ENCODE peak calls at places on chromosomes 6 and 20, in ten cellular contexts. One of them, this sample, is unnamed.
A peak's percentile ranks its signal among the peaks of the same experiment; 100 is the strongest.

GRCh38 chr6:82263916-82264315 is 16.4 kb upstream of the IBTK start:
- DNase-seq in nephron progenitor cell: no peak
- DNase-seq in progenitor cell of endocrine pancreas: no peak
- DNase-seq in GM13977: no peak
- DNase-seq in BE2C: no peak
- DNase-seq in H1: no peak
- DNase-seq in stomach: no peak
- DNase-seq in IMR-90: no peak
- DNase-seq in HL-60: no peak
- DNase-seq in fibroblast of lung: no peak
- DNase-seq in this sample: no peak

GRCh38 chr6:117776441-117776840 is 101.2 kb downstream of the NUS1 start:
- DNase-seq in fibroblast of lung: peak; percentile 16
- DNase-seq in stomach: no peak
- DNase-seq in IMR-90: peak; percentile 1
- DNase-seq in BE2C: no peak
- DNase-seq in H1: no peak
- DNase-seq in HL-60: no peak
- DNase-seq in GM13977: no peak
- DNase-seq in nephron progenitor cell: no peak
- DNase-seq in progenitor cell of endocrine pancreas: no peak
- DNase-seq in this sample: peak; percentile 25

GRCh38 chr6:75223461-75223860 is 17.6 kb upstream of the COL12A1 start:
- DNase-seq in H1: no peak
- DNase-seq in GM13977: no peak
- DNase-seq in nephron progenitor cell: no peak
- DNase-seq in BE2C: no peak
- DNase-seq in fibroblast of lung: peak; percentile 19
- DNase-seq in IMR-90: no peak
- DNase-seq in stomach: no peak
- DNase-seq in HL-60: no peak
- DNase-seq in progenitor cell of endocrine pancreas: no peak
- DNase-seq in this sample: no peak

GRCh38 chr6:5930143-5930770 is 76.5 kb downstream of the NRN1 start:
- DNase-seq in BE2C: no peak
- DNase-seq in fibroblast of lung: no peak
- DNase-seq in HL-60: no peak
- DNase-seq in GM13977: no peak
- DNase-seq in IMR-90: no peak
- DNase-seq in progenitor cell of endocrine pancreas: no peak
- DNase-seq in nephron progenitor cell: no peak
- DNase-seq in stomach: no peak
- DNase-seq in H1: no peak
- DNase-seq in this sample: no peak

GRCh38 chr6:41429506-41430504 is 94.4 kb downstream of the NCR2 start:
- DNase-seq in stomach: no peak
- DNase-seq in BE2C: no peak
- DNase-seq in IMR-90: no peak
- DNase-seq in HL-60: no peak
- DNase-seq in nephron progenitor cell: no peak
- DNase-seq in H1: no peak
- DNase-seq in GM13977: no peak
- DNase-seq in fibroblast of lung: peak; percentile 20
- DNase-seq in progenitor cell of endocrine pancreas: no peak
- DNase-seq in this sample: no peak

GRCh38 chr6:53428886-53429285 is 80.1 kb upstream of the ELOVL5 start:
- DNase-seq in H1: no peak
- DNase-seq in IMR-90: no peak
- DNase-seq in nephron progenitor cell: no peak
- DNase-seq in fibroblast of lung: peak; percentile 30
- DNase-seq in progenitor cell of endocrine pancreas: no peak
- DNase-seq in BE2C: no peak
- DNase-seq in stomach: no peak
- DNase-seq in HL-60: no peak
- DNase-seq in GM13977: no peak
- DNase-seq in this sample: no peak

GRCh38 chr20:32582659-32583580 is 2.2 kb downstream of the NOL4L start:
- DNase-seq in GM13977: peak; percentile 69
- DNase-seq in nephron progenitor cell: peak; percentile 71
- DNase-seq in BE2C: peak; percentile 69
- DNase-seq in progenitor cell of endocrine pancreas: peak; percentile 66
- DNase-seq in fibroblast of lung: peak; percentile 27
- DNase-seq in IMR-90: no peak
- DNase-seq in stomach: no peak
- DNase-seq in HL-60: peak; percentile 35
- DNase-seq in H1: no peak
- DNase-seq in this sample: no peak

GRCh38 chr20:31837896-31838397 is 7.5 kb downstream of the FOXS1 start:
- DNase-seq in IMR-90: peak; percentile 19
- DNase-seq in HL-60: peak; percentile 24
- DNase-seq in BE2C: no peak
- DNase-seq in H1: no peak
- DNase-seq in fibroblast of lung: peak; percentile 58
- DNase-seq in stomach: no peak
- DNase-seq in GM13977: no peak
- DNase-seq in progenitor cell of endocrine pancreas: no peak
- DNase-seq in nephron progenitor cell: no peak
- DNase-seq in this sample: peak; percentile 52

GRCh38 chr20:15296422-15296821 is 959.0 kb upstream of the FLRT3 start:
- DNase-seq in IMR-90: no peak
- DNase-seq in stomach: no peak
- DNase-seq in H1: no peak
- DNase-seq in progenitor cell of endocrine pancreas: no peak
- DNase-seq in GM13977: no peak
- DNase-seq in fibroblast of lung: no peak
- DNase-seq in nephron progenitor cell: no peak
- DNase-seq in BE2C: no peak
- DNase-seq in HL-60: no peak
- DNase-seq in this sample: no peak

DNA sequence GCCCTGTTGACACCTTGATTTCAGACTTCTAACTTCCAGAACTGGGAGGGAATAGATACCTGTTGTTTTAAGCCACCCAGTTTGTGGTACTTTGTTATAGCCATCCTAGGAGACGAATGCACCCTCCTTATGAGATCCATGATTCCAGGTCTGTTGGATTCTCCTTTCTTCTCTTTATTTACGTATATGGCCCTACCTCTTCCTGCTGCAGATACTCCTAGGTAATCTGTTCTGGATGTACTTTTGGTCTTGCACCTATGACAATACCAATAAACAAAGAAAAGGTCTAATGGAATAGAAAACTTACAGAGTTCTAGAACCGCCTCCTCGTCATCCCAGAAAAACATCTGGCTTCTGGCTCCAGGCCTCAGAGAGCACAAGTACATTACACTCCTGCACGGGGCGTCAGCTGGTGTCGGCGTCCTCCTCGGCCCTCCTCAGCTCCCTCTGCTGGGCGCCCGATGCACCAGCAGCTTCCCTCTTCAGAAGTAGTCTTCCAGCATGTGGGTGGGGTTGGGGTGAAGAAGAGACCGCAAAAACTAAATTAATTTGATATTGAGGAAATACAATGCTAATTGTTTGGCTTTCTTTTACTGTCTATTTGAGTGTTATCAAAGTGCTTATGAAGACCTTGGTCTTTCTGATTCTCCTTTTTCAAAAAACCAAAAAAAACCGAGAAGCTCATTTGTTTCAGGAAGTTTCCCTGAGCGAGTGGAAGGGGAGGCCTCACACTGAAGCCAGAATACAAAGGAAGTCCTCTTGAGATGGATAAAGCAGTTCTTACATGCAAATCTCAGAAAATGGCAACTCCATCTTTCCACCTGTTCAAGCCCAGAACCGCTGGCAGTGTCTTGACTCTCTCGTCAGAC is 9.7 kb upstream of the ATXN1 start:
- DNase-seq in GM13977: peak; percentile 63
- DNase-seq in H1: peak; percentile 61
- DNase-seq in HL-60: peak; percentile 69
- DNase-seq in progenitor cell of endocrine pancreas: peak; percentile 59
- DNase-seq in BE2C: peak; percentile 80
- DNase-seq in stomach: peak; percentile 83
- DNase-seq in nephron progenitor cell: peak; percentile 76
- DNase-seq in IMR-90: peak; percentile 60
- DNase-seq in fibroblast of lung: peak; percentile 79
- DNase-seq in this sample: peak; percentile 77
- TF ChIP-seq CTCF in GM13977: peak; percentile 96
- TF ChIP-seq CTCF in H1: peak; percentile 86
- TF ChIP-seq CTCF in HL-60: peak; percentile 85
- TF ChIP-seq CTCF in progenitor cell of endocrine pancreas: peak; percentile 90
- TF ChIP-seq CTCF in BE2C: peak; percentile 94
- TF ChIP-seq CTCF in stomach: peak; percentile 82
- TF ChIP-seq CTCF in nephron progenitor cell: peak; percentile 81
- TF ChIP-seq CTCF in IMR-90: peak; percentile 66
- TF ChIP-seq CTCF in fibroblast of lung: peak; percentile 80
- TF ChIP-seq CTCF in this sample: peak; percentile 81

DNA sequence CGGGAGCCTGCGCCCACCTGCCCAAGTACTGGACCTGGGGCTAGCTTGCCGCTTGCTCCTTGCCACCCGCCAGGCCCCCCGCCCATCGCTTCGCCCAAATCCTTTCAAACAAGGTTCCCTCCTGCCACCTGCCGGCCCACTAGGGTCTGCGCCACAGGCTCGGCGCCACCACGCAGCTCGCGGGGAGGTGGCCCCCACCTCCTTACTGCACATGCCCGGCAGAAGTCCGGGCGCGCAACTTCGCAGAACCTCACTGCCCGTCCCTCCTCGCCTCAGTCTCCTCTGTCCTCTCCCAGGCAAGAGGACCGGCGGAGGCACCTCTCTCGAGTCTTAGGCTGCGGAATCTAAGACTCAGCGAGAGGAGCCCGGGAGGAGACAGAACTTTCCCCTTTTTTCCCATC is 11.2 kb downstream of the GNAS-AS1 start:
- DNase-seq in IMR-90: peak; percentile 24
- DNase-seq in nephron progenitor cell: peak; percentile 72
- DNase-seq in progenitor cell of endocrine pancreas: no peak
- DNase-seq in H1: no peak
- DNase-seq in BE2C: peak; percentile 73
- DNase-seq in fibroblast of lung: peak; percentile 47
- DNase-seq in HL-60: peak; percentile 14
- DNase-seq in GM13977: peak; percentile 67
- DNase-seq in stomach: no peak
- DNase-seq in this sample: no peak
- TF ChIP-seq CTCF in IMR-90: peak; percentile 31
- TF ChIP-seq CTCF in nephron progenitor cell: peak; percentile 55
- TF ChIP-seq CTCF in progenitor cell of endocrine pancreas: peak; percentile 59
- TF ChIP-seq CTCF in H1: peak; percentile 64
- TF ChIP-seq CTCF in BE2C: peak; percentile 55
- TF ChIP-seq CTCF in fibroblast of lung: no peak
- TF ChIP-seq CTCF in HL-60: peak; percentile 7
- TF ChIP-seq CTCF in GM13977: peak; percentile 51
- TF ChIP-seq CTCF in stomach: no peak
- TF ChIP-seq CTCF in this sample: peak; percentile 35

GRCh38 chr6:99548706-99549105 is 19.8 kb downstream of the CCNC start:
- DNase-seq in fibroblast of lung: no peak
- DNase-seq in stomach: no peak
- DNase-seq in IMR-90: no peak
- DNase-seq in HL-60: no peak
- DNase-seq in GM13977: no peak
- DNase-seq in progenitor cell of endocrine pancreas: no peak
- DNase-seq in BE2C: no peak
- DNase-seq in H1: no peak
- DNase-seq in nephron progenitor cell: no peak
- DNase-seq in this sample: no peak

GRCh38 chr6:99547526-99547925 is 20.9 kb downstream of the CCNC start:
- DNase-seq in BE2C: no peak
- DNase-seq in nephron progenitor cell: no peak
- DNase-seq in fibroblast of lung: no peak
- DNase-seq in stomach: no peak
- DNase-seq in HL-60: no peak
- DNase-seq in GM13977: no peak
- DNase-seq in H1: no peak
- DNase-seq in IMR-90: no peak
- DNase-seq in progenitor cell of endocrine pancreas: no peak
- DNase-seq in this sample: peak; percentile 21

GRCh38 chr6:99545442-99545841 is 23.0 kb downstream of the CCNC start:
- DNase-seq in HL-60: no peak
- DNase-seq in GM13977: no peak
- DNase-seq in fibroblast of lung: no peak
- DNase-seq in nephron progenitor cell: no peak
- DNase-seq in IMR-90: no peak
- DNase-seq in progenitor cell of endocrine pancreas: no peak
- DNase-seq in H1: no peak
- DNase-seq in BE2C: no peak
- DNase-seq in stomach: no peak
- DNase-seq in this sample: no peak

GRCh38 chr6:99553888-99554287 is 14.6 kb downstream of the CCNC start:
- DNase-seq in HL-60: no peak
- DNase-seq in IMR-90: no peak
- DNase-seq in GM13977: no peak
- DNase-seq in stomach: no peak
- DNase-seq in BE2C: no peak
- DNase-seq in nephron progenitor cell: no peak
- DNase-seq in H1: no peak
- DNase-seq in fibroblast of lung: no peak
- DNase-seq in progenitor cell of endocrine pancreas: no peak
- DNase-seq in this sample: no peak

GRCh38 chr6:99550046-99550445 is 18.4 kb downstream of the CCNC start:
- DNase-seq in IMR-90: no peak
- DNase-seq in H1: no peak
- DNase-seq in fibroblast of lung: no peak
- DNase-seq in stomach: no peak
- DNase-seq in progenitor cell of endocrine pancreas: no peak
- DNase-seq in HL-60: no peak
- DNase-seq in BE2C: no peak
- DNase-seq in nephron progenitor cell: no peak
- DNase-seq in GM13977: no peak
- DNase-seq in this sample: no peak
- TF ChIP-seq CTCF in IMR-90: no peak
- TF ChIP-seq CTCF in H1: no peak
- TF ChIP-seq CTCF in fibroblast of lung: no peak
- TF ChIP-seq CTCF in stomach: no peak
- TF ChIP-seq CTCF in progenitor cell of endocrine pancreas: no peak
- TF ChIP-seq CTCF in HL-60: no peak
- TF ChIP-seq CTCF in BE2C: no peak
- TF ChIP-seq CTCF in nephron progenitor cell: no peak
- TF ChIP-seq CTCF in GM13977: no peak
- TF ChIP-seq CTCF in this sample: no peak

DNA sequence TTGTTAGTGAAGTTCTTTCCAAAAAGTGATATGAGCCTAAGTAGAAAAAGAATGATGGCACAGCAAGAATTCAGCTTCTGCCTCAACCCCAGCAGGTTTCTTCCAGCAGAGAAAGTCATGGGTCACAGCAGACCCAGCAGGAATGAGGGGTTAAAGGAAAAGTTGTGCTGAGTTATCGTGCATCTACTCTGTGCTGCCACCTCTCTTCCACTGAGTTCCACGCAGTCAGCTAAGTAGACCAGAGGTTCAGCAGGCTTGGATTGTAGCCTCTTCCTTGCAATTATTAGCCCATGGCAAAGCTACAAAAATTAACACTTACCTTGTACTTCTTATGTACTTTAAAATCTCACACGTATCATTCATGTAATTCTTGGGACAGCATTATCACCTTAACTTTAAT is 510.8 kb downstream of the PTPRT start:
- DNase-seq in HL-60: no peak
- DNase-seq in IMR-90: no peak
- DNase-seq in H1: peak; percentile 7
- DNase-seq in fibroblast of lung: no peak
- DNase-seq in stomach: no peak
- DNase-seq in GM13977: no peak
- DNase-seq in nephron progenitor cell: no peak
- DNase-seq in progenitor cell of endocrine pancreas: no peak
- DNase-seq in BE2C: no peak
- DNase-seq in this sample: no peak
- TF ChIP-seq CTCF in HL-60: no peak
- TF ChIP-seq CTCF in IMR-90: no peak
- TF ChIP-seq CTCF in H1: peak; percentile 58
- TF ChIP-seq CTCF in fibroblast of lung: no peak
- TF ChIP-seq CTCF in stomach: peak; percentile 30
- TF ChIP-seq CTCF in GM13977: no peak
- TF ChIP-seq CTCF in nephron progenitor cell: peak; percentile 22
- TF ChIP-seq CTCF in progenitor cell of endocrine pancreas: peak; percentile 42
- TF ChIP-seq CTCF in BE2C: peak; percentile 19
- TF ChIP-seq CTCF in this sample: no peak

GRCh38 chr6:168370310-168370991 is 50.9 kb upstream of the DACT2 start:
- DNase-seq in progenitor cell of endocrine pancreas: peak; percentile 69
- DNase-seq in BE2C: peak; percentile 75
- DNase-seq in stomach: peak; percentile 84
- DNase-seq in H1: peak; percentile 46
- DNase-seq in GM13977: no peak
- DNase-seq in fibroblast of lung: no peak
- DNase-seq in nephron progenitor cell: peak; percentile 89
- DNase-seq in HL-60: no peak
- DNase-seq in IMR-90: no peak
- DNase-seq in this sample: peak; percentile 59
- TF ChIP-seq CTCF in progenitor cell of endocrine pancreas: peak; percentile 95
- TF ChIP-seq CTCF in BE2C: peak; percentile 72
- TF ChIP-seq CTCF in stomach: peak; percentile 72
- TF ChIP-seq CTCF in H1: peak; percentile 92
- TF ChIP-seq CTCF in GM13977: peak; percentile 28
- TF ChIP-seq CTCF in fibroblast of lung: no peak
- TF ChIP-seq CTCF in nephron progenitor cell: peak; percentile 95
- TF ChIP-seq CTCF in HL-60: peak; percentile 36
- TF ChIP-seq CTCF in IMR-90: no peak
- TF ChIP-seq CTCF in this sample: peak; percentile 83